ENCODE peak calls at places on chromosomes 13 and 19, in eight cellular contexts. T is NCI-H345; A is KG1; R is fibroblast of the conjunctiva; Q is activated CD4-positive, alpha-beta T cell treated with anti-CD3 and anti-CD28 coated beads, Interleukin-2, amount 50 U/mL, for 1 hour; O is ovary; M is fibroblast of pulmonary artery; B is HS-5. S is an unnamed sample.
A peak's percentile ranks its signal among the peaks of the same experiment; 100 is the strongest.

GRCh38 chr19:46786236-46787039 is 2.0 kb downstream of the SLC1A5 start:
- DNase-seq in T (no peak), A (peak; percentile 84), R (peak; percentile 90), Q (peak; percentile 74), O (peak; percentile 68), M (peak; percentile 75), B (peak; percentile 78), S (peak; percentile 93)

GRCh38 chr19:49017666-49018351 is 918 bp upstream of the LHB start:
- DNase-seq in T (no peak), A (peak; percentile 35), R (peak; percentile 28), Q (peak; percentile 68), O (no peak), M (peak; percentile 49), B (no peak), S (peak; percentile 64)

GRCh38 chr13:62387642-62388041 is 972.0 kb upstream of the PCDH20 start:
- DNase-seq in T (no peak), A (no peak), R (peak; percentile 0), Q (no peak), O (no peak), M (peak; percentile 13), B (no peak), S (no peak)

GRCh38 chr13:67353891-67354459 is 123.8 kb upstream of the PCDH9 start:
- DNase-seq in T (no peak), A (no peak), R (no peak), Q (no peak), O (no peak), M (peak; percentile 23), B (no peak), S (no peak)

GRCh38 chr13:45257638-45258338 is 56.9 kb upstream of the KCTD4 start:
- DNase-seq in T (no peak), A (no peak), R (no peak), Q (no peak), O (no peak), M (no peak), B (no peak), S (no peak)

GRCh38 chr19:33432408-33433170 is 59.1 kb downstream of the CEBPG start:
- DNase-seq in T (peak; percentile 41), A (no peak), R (no peak), Q (no peak), O (no peak), M (no peak), B (no peak), S (no peak)

GRCh38 chr19:41886761-41887710 is 4.1 kb downstream of the ARHGEF1 start:
- DNase-seq in T (no peak), A (peak; percentile 57), R (no peak), Q (peak; percentile 58), O (no peak), M (no peak), B (no peak), S (peak; percentile 69)

GRCh38 chr19:56918682-56919307 is 78.3 kb upstream of the PEG3 start:
- DNase-seq in T (no peak), A (no peak), R (no peak), Q (no peak), O (no peak), M (no peak), B (no peak), S (no peak)

GRCh38 chr13:30463820-30464495 is 1.8 kb downstream of the HMGB1 start:
- DNase-seq in T (peak; percentile 17), A (no peak), R (no peak), Q (peak; percentile 60), O (no peak), M (peak; percentile 69), B (no peak), S (no peak)

GRCh38 chr19:16381756-16382401 is 57.3 kb downstream of the KLF2 start:
- DNase-seq in T (no peak), A (no peak), R (no peak), Q (no peak), O (no peak), M (peak; percentile 89), B (no peak), S (no peak)

GRCh38 chr13:110470272-110471009 is 91.1 kb downstream of the RAB20 start:
- DNase-seq in T (no peak), A (no peak), R (no peak), Q (no peak), O (no peak), M (no peak), B (no peak), S (peak; percentile 35)

GRCh38 chr19:12792048-12792852 is 964 bp downstream of the JUNB start:
- DNase-seq in T (peak; percentile 27), A (peak; percentile 32), R (no peak), Q (peak; percentile 65), O (peak; percentile 76), M (peak; percentile 60), B (no peak), S (no peak)

GRCh38 chr13:83531022-83531421 is 351.3 kb downstream of the SLITRK1 start:
- DNase-seq in T (no peak), A (no peak), R (no peak), Q (no peak), O (no peak), M (no peak), B (no peak), S (no peak)

GRCh38 chr13:106433066-106433465 is 102.4 kb downstream of the EFNB2 start:
- DNase-seq in T (no peak), A (no peak), R (no peak), Q (no peak), O (no peak), M (no peak), B (no peak), S (no peak)

GRCh38 chr19:18160792-18161690 is 8.1 kb downstream of the PIK3R2 start:
- DNase-seq in T (no peak), A (no peak), R (no peak), Q (peak; percentile 75), O (peak; percentile 66), M (peak; percentile 57), B (no peak), S (no peak)

GRCh38 chr19:14525729-14526128 is 3.7 kb upstream of the TECR start:
- DNase-seq in T (no peak), A (no peak), R (no peak), Q (no peak), O (no peak), M (no peak), B (no peak), S (no peak)

GRCh38 chr19:1412995-1413889 is 5.9 kb downstream of the DAZAP1 start:
- DNase-seq in T (no peak), A (no peak), R (no peak), Q (no peak), O (no peak), M (no peak), B (no peak), S (no peak)

GRCh38 chr13:49996166-49996915 is 501 bp upstream of the TRIM13 start:
- DNase-seq in T (peak; percentile 75), A (peak; percentile 62), R (peak; percentile 87), Q (peak; percentile 84), O (peak; percentile 93), M (peak; percentile 95), B (no peak), S (peak; percentile 86)

GRCh38 chr13:102346769-102347168 is 55.1 kb downstream of the FGF14 start:
- DNase-seq in T (no peak), A (no peak), R (no peak), Q (no peak), O (no peak), M (no peak), B (no peak), S (no peak)

GRCh38 chr19:15401397-15401710 is 17.4 kb downstream of the AKAP8L start:
- DNase-seq in T (no peak), A (no peak), R (no peak), Q (no peak), O (no peak), M (no peak), B (no peak), S (no peak)

GRCh38 chr13:26112843-26113242 is 61.0 kb upstream of the SHISA2 start:
- DNase-seq in T (no peak), A (no peak), R (no peak), Q (no peak), O (no peak), M (no peak), B (no peak), S (no peak)

GRCh38 chr19:50207730-50208129 is 4.3 kb downstream of the MYH14 start:
- DNase-seq in T (no peak), A (no peak), R (no peak), Q (no peak), O (no peak), M (no peak), B (no peak), S (no peak)

GRCh38 chr19:54390942-54391577 is 24.2 kb upstream of the TTYH1 start:
- DNase-seq in T (peak; percentile 28), A (peak; percentile 29), R (peak; percentile 60), Q (peak; percentile 66), O (peak; percentile 16), M (peak; percentile 76), B (peak; percentile 22), S (peak; percentile 59)

GRCh38 chr19:50506700-50507099 is 4.3 kb downstream of the JOSD2 start:
- DNase-seq in T (no peak), A (no peak), R (no peak), Q (no peak), O (no peak), M (no peak), B (no peak), S (no peak)

GRCh38 chr13:20125129-20125782 is 35.6 kb downstream of the GJA3 start:
- DNase-seq in T (no peak), A (no peak), R (no peak), Q (no peak), O (no peak), M (peak; percentile 67), B (no peak), S (no peak)

GRCh38 chr13:25902946-25903345 is 148.9 kb downstream of the SHISA2 start:
- DNase-seq in T (no peak), A (no peak), R (no peak), Q (no peak), O (no peak), M (no peak), B (no peak), S (no peak)

GRCh38 chr13:112916296-112916695 is 52.7 kb upstream of the MCF2L start:
- DNase-seq in T (no peak), A (no peak), R (no peak), Q (no peak), O (no peak), M (no peak), B (no peak), S (no peak)

GRCh38 chr19:55723491-55723890 is 14.7 kb downstream of the NLRP9 start:
- DNase-seq in T (no peak), A (no peak), R (no peak), Q (no peak), O (no peak), M (no peak), B (no peak), S (no peak)

GRCh38 chr19:14248578-14249011 is 42.6 kb upstream of the ADGRL1 start:
- DNase-seq in T (peak; percentile 28), A (no peak), R (peak; percentile 35), Q (peak; percentile 30), O (peak; percentile 46), M (peak; percentile 55), B (no peak), S (no peak)

GRCh38 chr19:11203194-11204075 is 6.1 kb upstream of the KANK2 start:
- DNase-seq in T (no peak), A (no peak), R (peak; percentile 69), Q (peak; percentile 17), O (peak; percentile 96), M (peak; percentile 82), B (no peak), S (no peak)

S was measured in CMK.